ENCODE peak calls at places on chromosome 2, in seven cellular contexts. Z, C, W, U, I, R and K are unnamed samples.

GRCh38 chr2:23751747-23752265 is 175.1 kb downstream of the ATAD2B start:
- DNase-seq in C (no peak), Z (no peak), R (no peak), U (no peak), W (no peak), I (no peak), K (no peak)

GRCh38 chr2:139790807-139791206 is 1010.6 kb upstream of the NXPH2 start:
- DNase-seq in Z (peak; percentile 3), C (peak; percentile 28), U (no peak), I (no peak), W (no peak), R (peak; percentile 55), K (peak; percentile 67)

GRCh38 chr2:169066817-169067356 is 2.5 kb upstream of the DHRS9 start:
- DNase-seq in C (no peak), Z (no peak), R (peak; percentile 29), U (no peak), W (no peak), I (no peak), K (no peak)

GRCh38 chr2:201966691-201967388 is 66.8 kb upstream of the FZD7 start:
- DNase-seq in I (peak; percentile 18), R (peak; percentile 61), U (no peak), C (no peak), W (no peak), Z (no peak), K (no peak)

GRCh38 chr2:180722551-180723239 is 257.7 kb upstream of the UBE2E3 start:
- DNase-seq in I (no peak), C (peak; percentile 80), U (no peak), Z (peak; percentile 79), W (no peak), R (peak; percentile 42), K (peak; percentile 57)

GRCh38 chr2:78992807-78993517 is 32.5 kb upstream of the REG3G start:
- DNase-seq in Z (no peak), U (no peak), W (no peak), R (no peak), I (peak; percentile 41), C (no peak), K (no peak)

GRCh38 chr2:192124576-192124975 is 70.2 kb downstream of the TMEFF2 start:
- DNase-seq in C (no peak), W (no peak), Z (peak; percentile 79), R (no peak), I (no peak), U (no peak), K (no peak)

GRCh38 chr2:169765523-169765922 is 31.9 kb downstream of the KLHL23 start:
- DNase-seq in Z (no peak), W (no peak), C (peak; percentile 27), R (peak; percentile 82), I (no peak), U (no peak), K (peak; percentile 79)

GRCh38 chr2:160493227-160494028 is at the start of gene RBMS1:
- DNase-seq in Z (peak; percentile 63), R (peak; percentile 53), I (peak; percentile 74), U (peak; percentile 74), W (peak; percentile 22), C (peak; percentile 69), K (peak; percentile 48)

GRCh38 chr2:223460774-223461211 is 141.4 kb downstream of the SCG2 start:
- DNase-seq in I (no peak), U (no peak), R (peak; percentile 72), W (no peak), C (peak; percentile 70), Z (peak; percentile 57), K (peak; percentile 86)

GRCh38 chr2:148244593-148245292 is 223.9 kb downstream of the MBD5 start:
- DNase-seq in Z (peak; percentile 73), R (peak; percentile 53), C (peak; percentile 85), U (no peak), W (no peak), I (no peak), K (peak; percentile 80)

GRCh38 chr2:167616997-167617396 is 630.4 kb downstream of the STK39 start:
- DNase-seq in C (no peak), I (no peak), U (no peak), W (no peak), Z (no peak), R (no peak), K (no peak)

GRCh38 chr2:26674002-26674751 is 18.3 kb upstream of the KCNK3 start:
- DNase-seq in C (no peak), R (no peak), I (no peak), Z (no peak), W (no peak), U (no peak), K (no peak)

GRCh38 chr2:127104881-127105655 is 1.9 kb downstream of the BIN1 start:
- DNase-seq in I (no peak), Z (no peak), W (no peak), R (no peak), U (no peak), C (peak; percentile 25), K (no peak)
- H3K4me3 ChIP-seq in I (peak overlapping the region; percentile 90), Z (peak overlapping the region; percentile 84), W (no peak overlapping the region), R (peak overlapping the region; percentile 62), U (peak overlapping the region; percentile 76), C (peak overlapping the region; percentile 91), K (peak overlapping the region; percentile 67)

GRCh38 chr2:159071190-159071915 is 102.9 kb downstream of the TANC1 start:
- DNase-seq in Z (peak; percentile 96), W (no peak), U (no peak), C (peak; percentile 61), I (no peak), R (no peak), K (no peak)
- TF ChIP-seq CTCF in Z (peak; percentile 11), W (no peak), U (no peak), C (no peak), I (no peak), R (no peak), K (no peak)

DNA sequence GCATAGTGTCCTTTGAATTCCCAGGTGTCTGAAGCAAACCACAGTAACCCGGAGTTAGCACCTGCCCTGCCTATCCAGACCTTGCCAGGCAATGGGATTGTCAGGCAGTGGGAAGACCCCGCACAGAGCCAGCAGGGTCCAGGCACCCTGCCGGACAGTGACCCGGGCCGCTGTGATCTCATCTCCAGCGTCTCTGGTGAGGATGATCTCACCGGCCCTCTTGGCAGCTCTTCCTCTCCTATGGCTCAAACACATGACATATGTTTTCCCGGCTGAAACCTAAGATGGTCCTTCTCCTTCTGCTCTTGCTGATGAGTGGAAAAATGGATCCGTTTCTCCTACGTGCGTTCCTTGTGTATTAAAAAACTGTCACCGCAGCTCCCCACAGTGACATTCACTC is 75.1 kb downstream of the ACOXL start:
- DNase-seq in Z (peak; percentile 36), C (peak; percentile 14), W (no peak), I (no peak), R (no peak), U (no peak), K (peak; percentile 76)
- H3K4me3 ChIP-seq in Z (no peak overlapping the region), C (no peak overlapping the region), W (no peak overlapping the region), I (no peak overlapping the region), R (no peak overlapping the region), U (no peak overlapping the region), K (no peak overlapping the region)

DNA sequence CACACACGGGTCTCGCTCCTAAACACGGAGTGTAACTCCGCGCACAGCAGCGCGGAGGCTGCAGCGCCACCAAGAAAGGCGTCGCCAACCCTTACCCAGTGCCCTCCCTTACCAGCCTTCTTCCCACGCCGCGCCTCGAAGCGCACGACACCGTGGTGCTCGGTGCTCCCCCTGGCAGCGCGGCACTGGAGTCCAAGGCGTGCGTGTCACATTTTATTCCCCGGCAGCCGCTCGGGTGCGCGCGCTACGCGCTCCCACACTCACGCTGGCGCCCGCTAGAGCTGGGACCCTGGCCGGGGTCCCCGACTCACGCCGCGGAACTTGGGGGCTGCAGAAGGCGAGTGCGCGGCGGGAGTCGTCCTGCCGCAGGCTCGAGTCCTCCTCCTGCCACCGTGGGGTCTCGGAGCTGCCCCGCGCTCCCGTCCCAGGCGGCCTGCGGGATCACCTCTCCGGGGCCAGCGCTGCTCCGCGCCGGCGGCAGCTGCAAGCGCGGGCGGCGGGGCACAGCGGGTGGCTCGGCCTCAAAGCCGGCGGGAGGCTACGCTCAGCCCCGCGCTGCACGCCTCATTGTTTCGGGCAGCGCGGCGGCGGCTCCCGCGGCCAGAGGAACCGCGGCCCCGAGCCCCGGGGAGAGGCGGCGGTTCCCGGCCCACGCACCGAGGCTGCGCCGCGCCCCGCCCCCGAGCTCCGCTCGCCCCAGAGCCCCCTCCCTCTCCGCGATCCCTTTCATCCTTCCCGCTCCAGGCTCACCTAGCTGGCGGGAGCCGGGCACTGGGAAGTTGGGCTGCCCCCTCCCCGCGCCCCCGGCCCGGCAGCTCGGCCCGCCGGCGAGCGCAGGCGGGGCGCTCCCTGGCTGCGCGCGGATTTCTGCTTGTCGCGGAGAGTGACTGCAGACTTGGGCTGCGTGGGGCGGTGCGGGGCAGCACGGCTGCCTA is at the start of gene ST6GAL2:
- DNase-seq in I (no peak), R (peak; percentile 24), W (no peak), C (no peak), U (no peak), Z (no peak), K (peak; percentile 25)
- TF ChIP-seq CTCF in I (no peak), R (no peak), W (no peak), C (no peak), U (no peak), Z (no peak), K (no peak)

GRCh38 chr2:176105078-176105726 is 1.9 kb upstream of the HOXD11 start:
- DNase-seq in U (no peak), W (no peak), C (no peak), Z (no peak), R (no peak), I (no peak), K (no peak)

GRCh38 chr2:176102309-176102866 is 2.8 kb downstream of the HOXD12 start:
- DNase-seq in Z (no peak), U (no peak), W (no peak), R (no peak), C (no peak), I (no peak), K (no peak)

GRCh38 chr2:176103634-176104337 is 3.3 kb upstream of the HOXD11 start:
- DNase-seq in Z (no peak), C (no peak), R (no peak), I (no peak), U (no peak), W (no peak), K (no peak)

GRCh38 chr2:176105727-176106635 is 1.1 kb upstream of the HOXD11 start:
- DNase-seq in R (no peak), Z (no peak), U (no peak), W (no peak), C (no peak), I (no peak), K (no peak)

DNA sequence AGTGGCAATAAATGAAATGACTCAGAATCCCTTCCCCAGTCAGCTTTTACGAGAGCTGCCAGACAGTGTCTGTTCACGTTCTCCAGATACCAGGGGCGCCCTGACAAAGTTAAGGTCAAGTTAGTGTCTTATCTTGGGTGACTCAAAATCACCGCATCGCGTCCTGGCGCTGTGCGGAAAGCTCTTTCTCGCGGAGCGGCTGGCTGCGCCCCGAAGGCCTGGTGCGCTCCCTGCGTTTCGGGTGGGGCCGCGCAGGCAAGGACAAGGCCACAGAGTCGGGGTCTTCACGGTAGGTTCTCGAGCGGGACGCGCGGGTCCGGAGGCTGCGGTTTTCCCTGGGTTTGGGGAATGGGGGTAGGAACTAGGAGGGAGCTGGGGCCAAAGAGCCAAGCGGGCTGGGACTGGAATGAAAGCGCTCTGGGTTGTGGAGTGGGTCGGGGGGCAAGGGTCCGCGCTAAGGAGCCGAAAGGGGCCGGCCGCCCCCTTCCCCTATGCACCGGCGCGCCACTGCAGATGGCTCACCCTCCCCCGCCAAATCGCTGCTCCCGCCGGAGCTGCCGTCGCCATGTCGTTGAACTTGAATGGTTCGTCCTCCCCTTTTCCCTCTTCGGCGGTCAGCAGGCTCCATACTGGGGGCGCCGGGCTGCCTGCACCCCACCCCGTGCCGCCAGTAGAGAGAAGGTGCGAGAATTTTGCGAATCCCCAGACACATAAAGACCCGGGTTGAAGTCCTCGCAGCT is 2.6 kb upstream of the HOXD11 start:
- DNase-seq in C (no peak), U (no peak), Z (peak; percentile 45), I (no peak), R (no peak), W (no peak), K (no peak)
- H3K4me3 ChIP-seq in C (no peak overlapping the region), U (peak overlapping the region; percentile 4), Z (peak overlapping the region; percentile 22), I (no peak overlapping the region), R (no peak overlapping the region), W (no peak overlapping the region), K (no peak overlapping the region)